ENCODE peak calls at places on chromosomes 3 and 15, in five cellular contexts. V is activated naive CD8-positive, alpha-beta T cell treated with anti-CD3 and anti-CD28 coated beads, Interleukin-2, amount 50 U/mL, for 24 hours; L is CD8-positive, alpha-beta T cell; K is upper lobe of left lung; P is naive thymus-derived CD4-positive, alpha-beta T cell. Y is an unnamed sample.

GRCh38 chr3:65971281-65972252 is 67.2 kb downstream of the MAGI1 start:
- ATAC-seq in P (no peak), K (no peak), V (no peak), L (no peak), Y (no peak)

GRCh38 chr3:197590313-197590962 is 34.7 kb upstream of the BDH1 start:
- ATAC-seq in K (no peak), P (no peak), V (peak), L (no peak), Y (no peak)

GRCh38 chr3:117278424-117279190 is 569.0 kb downstream of the TUSC7 start:
- ATAC-seq in V (no peak), K (peak), P (no peak), L (no peak), Y (no peak)

GRCh38 chr15:57382222-57382621 is 5.9 kb downstream of the CGNL1 start:
- ATAC-seq in P (no peak), V (no peak), K (no peak), L (no peak), Y (peak)

GRCh38 chr3:194111336-194111735 is 24.6 kb upstream of the HES1 start:
- ATAC-seq in K (no peak), V (no peak), L (no peak), P (no peak), Y (no peak)

GRCh38 chr3:193946945-193947344 is 189.0 kb upstream of the HES1 start:
- ATAC-seq in K (peak), V (no peak), L (no peak), P (no peak), Y (no peak)

GRCh38 chr3:40299721-40300335 is 9.7 kb upstream of the EIF1B start:
- ATAC-seq in V (no peak), L (no peak), K (peak), P (peak), Y (peak)

GRCh38 chr3:138875754-138876664 is 41.3 kb upstream of the PIK3CB start:
- ATAC-seq in V (peak), K (peak), L (no peak), P (peak), Y (peak)

GRCh38 chr3:193023218-193023617 is 105.6 kb upstream of the MB21D2 start:
- ATAC-seq in P (no peak), V (no peak), K (no peak), L (no peak), Y (no peak)

GRCh38 chr15:38066612-38067011 is 132.2 kb downstream of the TMCO5A start:
- ATAC-seq in V (no peak), K (no peak), P (no peak), L (no peak), Y (no peak)

GRCh38 chr3:13537926-13538325 is 11.0 kb upstream of the FBLN2 start:
- ATAC-seq in L (no peak), K (peak), V (no peak), P (no peak), Y (peak)

GRCh38 chr3:10552631-10552943 is 47.2 kb upstream of the ATP2B2 start:
- ATAC-seq in L (no peak), K (no peak), P (no peak), V (peak), Y (no peak)

GRCh38 chr3:69426905-69427304 is 41.0 kb upstream of the FRMD4B start:
- ATAC-seq in K (no peak), P (no peak), V (no peak), L (no peak), Y (no peak)

GRCh38 chr15:78207110-78207458 is 27.3 kb downstream of the ACSBG1 start:
- ATAC-seq in V (no peak), L (no peak), P (no peak), K (no peak), Y (no peak)

GRCh38 chr15:43285609-43286037 is 18.9 kb upstream of the TGM5 start:
- ATAC-seq in P (peak), K (peak), V (peak), L (peak), Y (peak)

GRCh38 chr15:33662014-33662413 is 306.3 kb upstream of the CHRM5 start:
- ATAC-seq in L (no peak), P (no peak), K (peak), V (no peak), Y (no peak)

GRCh38 chr3:131502530-131503327 is at the start of gene MRPL3:
- ATAC-seq in V (peak), K (peak), L (peak), P (peak), Y (peak)

GRCh38 chr3:112818289-112818688 is 28.4 kb downstream of the CD200R1L start:
- ATAC-seq in L (no peak), V (no peak), K (no peak), P (peak), Y (no peak)

GRCh38 chr3:186901135-186901734 is 29.1 kb upstream of the ST6GAL1 start:
- ATAC-seq in P (peak), L (peak), K (peak), V (no peak), Y (no peak)

Y was measured in gastroesophageal sphincter.